ENCODE peak calls at places on chromosomes 1 and 21, in ten cellular contexts. C is amniotic stem cell; D is central memory CD8-positive, alpha-beta T cell; W is fibroblast of the aortic adventitia; M is choroid plexus epithelial cell; N is colonic mucosa; U is ecto neural progenitor cell; S is NCI-H1417; Z is HFF-Myc; O is memory B cell. H is an unnamed sample.
A peak's percentile ranks its signal among the peaks of the same experiment; 100 is the strongest.

GRCh38 chr1:106523448-106523847 is 533.0 kb upstream of the PRMT6 start:
- DNase-seq in D (no peak), N (no peak), O (no peak), Z (no peak), S (no peak), C (no peak), M (no peak), W (no peak), U (peak; percentile 52), H (no peak)

GRCh38 chr1:107454786-107455185 is 313.9 kb downstream of the NTNG1 start:
- DNase-seq in N (no peak), U (no peak), O (no peak), Z (no peak), D (no peak), M (no peak), C (no peak), S (no peak), W (no peak), H (no peak)

GRCh38 chr1:47629201-47629600 is 191.4 kb downstream of the FOXD2 start:
- DNase-seq in C (no peak), N (no peak), U (no peak), W (no peak), D (no peak), O (no peak), Z (no peak), S (no peak), M (no peak), H (no peak)

GRCh38 chr1:177228721-177229088 is 57.9 kb downstream of the BRINP2 start:
- DNase-seq in Z (peak; percentile 19), D (no peak), M (no peak), W (peak; percentile 56), S (no peak), O (no peak), N (no peak), U (no peak), C (no peak), H (peak; percentile 62)

GRCh38 chr1:204692320-204692851 is 6.8 kb upstream of the LRRN2 start:
- DNase-seq in S (no peak), M (no peak), O (no peak), C (no peak), Z (no peak), D (no peak), N (no peak), W (no peak), U (no peak), H (no peak)

GRCh38 chr1:46302091-46303037 is 1.1 kb downstream of the LRRC41 start:
- DNase-seq in Z (no peak), C (no peak), D (peak; percentile 39), U (peak; percentile 79), O (peak; percentile 70), S (peak; percentile 88), M (peak; percentile 70), W (peak; percentile 49), N (peak; percentile 53), H (no peak)

GRCh38 chr1:49728377-49728776 is 295.4 kb downstream of the AGBL4 start:
- DNase-seq in N (no peak), O (no peak), C (no peak), W (no peak), Z (no peak), U (no peak), D (no peak), M (no peak), S (no peak), H (no peak)

GRCh38 chr1:228647523-228648444 is 87.5 kb upstream of the RHOU start:
- DNase-seq in W (peak; percentile 34), O (no peak), N (peak; percentile 76), C (no peak), S (peak; percentile 57), U (peak; percentile 78), M (peak; percentile 57), D (no peak), Z (peak; percentile 48), H (peak; percentile 50)

GRCh38 chr1:225451340-225451739 is 23.5 kb upstream of the LBR start:
- DNase-seq in C (no peak), S (no peak), N (no peak), M (no peak), O (no peak), D (no peak), U (no peak), W (no peak), Z (no peak), H (no peak)

GRCh38 chr1:208848854-208849253 is 604.7 kb upstream of the PLXNA2 start:
- DNase-seq in S (no peak), Z (no peak), D (no peak), O (no peak), N (no peak), W (no peak), U (no peak), M (no peak), C (no peak), H (no peak)

GRCh38 chr1:109993885-109994284 is 9.3 kb downstream of the AHCYL1 start:
- DNase-seq in M (peak; percentile 39), N (peak; percentile 51), W (peak; percentile 68), Z (no peak), S (no peak), O (no peak), U (no peak), C (no peak), D (no peak), H (peak; percentile 56)

GRCh38 chr21:42079008-42079938 is 8.2 kb downstream of the UMODL1 start:
- DNase-seq in O (no peak), S (no peak), N (no peak), U (no peak), W (no peak), D (no peak), Z (no peak), M (no peak), C (no peak), H (no peak)

GRCh38 chr1:199460933-199461332 is 566.6 kb upstream of the NR5A2 start:
- DNase-seq in W (peak; percentile 31), O (no peak), N (no peak), M (peak; percentile 61), Z (no peak), U (no peak), S (no peak), D (no peak), C (no peak), H (no peak)

GRCh38 chr1:39102537-39103320 is 76.6 kb downstream of the NDUFS5 start:
- DNase-seq in O (peak; percentile 36), U (peak; percentile 54), M (peak; percentile 90), S (peak; percentile 58), D (no peak), W (peak; percentile 86), C (no peak), N (peak; percentile 34), Z (peak; percentile 78), H (peak; percentile 82)

GRCh38 chr1:181089777-181090505 is 1.4 kb downstream of the IER5 start:
- DNase-seq in M (peak; percentile 66), S (no peak), O (peak; percentile 74), N (peak; percentile 78), U (peak; percentile 79), Z (no peak), W (peak; percentile 69), D (peak; percentile 78), C (no peak), H (no peak)

GRCh38 chr1:20185834-20186782 is at the start of the genes PLA2G2C and UBXN10:
- DNase-seq in S (peak; percentile 69), O (peak; percentile 43), U (peak; percentile 78), W (no peak), C (no peak), M (no peak), Z (no peak), D (no peak), N (peak; percentile 87), H (no peak)

GRCh38 chr1:180586671-180587155 is 27.9 kb downstream of the OVAAL start:
- DNase-seq in Z (no peak), W (peak; percentile 73), S (peak; percentile 71), O (no peak), N (peak; percentile 66), C (peak; percentile 48), U (peak; percentile 34), M (peak; percentile 79), D (no peak), H (peak; percentile 71)

GRCh38 chr1:53545663-53546408 is 86.6 kb downstream of the DMRTB1 start:
- DNase-seq in Z (no peak), D (no peak), M (no peak), N (no peak), S (no peak), W (no peak), O (no peak), C (no peak), U (no peak), H (peak; percentile 24)

GRCh38 chr1:172270605-172271004 is 149.9 kb upstream of the C1orf105 start:
- DNase-seq in W (peak; percentile 45), Z (no peak), C (no peak), D (no peak), O (no peak), N (no peak), U (no peak), S (no peak), M (peak; percentile 56), H (peak; percentile 39)

GRCh38 chr21:26185021-26185420 is 14.5 kb upstream of the APP start:
- DNase-seq in C (no peak), M (no peak), Z (no peak), D (no peak), N (no peak), W (no peak), U (no peak), S (no peak), O (no peak), H (no peak)

GRCh38 chr1:248821641-248822040 is 4.1 kb downstream of the SH3BP5L start:
- DNase-seq in C (no peak), W (no peak), O (no peak), M (no peak), Z (no peak), S (no peak), N (peak; percentile 9), U (peak; percentile 18), D (no peak), H (no peak)

GRCh38 chr1:151805066-151805820 is at the start of gene LINGO4:
- DNase-seq in W (no peak), C (no peak), D (no peak), M (no peak), O (no peak), U (no peak), S (no peak), Z (no peak), N (no peak), H (no peak)

GRCh38 chr21:17802568-17802967 is 16.6 kb downstream of the C21orf91 start:
- DNase-seq in N (no peak), D (no peak), U (no peak), M (peak; percentile 75), W (no peak), Z (no peak), O (no peak), S (no peak), C (no peak), H (peak; percentile 54)

GRCh38 chr1:25866288-25866687 is 7.0 kb upstream of the AUNIP start:
- DNase-seq in S (no peak), O (no peak), N (no peak), D (no peak), W (no peak), C (no peak), M (no peak), U (no peak), Z (no peak), H (no peak)

GRCh38 chr21:22880573-22880972 is 1882.4 kb downstream of the NCAM2 start:
- DNase-seq in U (no peak), S (no peak), C (no peak), M (peak; percentile 36), D (no peak), Z (no peak), O (no peak), N (no peak), W (no peak), H (no peak)

GRCh38 chr1:182699673-182700350 is 15.4 kb upstream of the RGS8 start:
- DNase-seq in U (peak; percentile 81), O (no peak), C (no peak), Z (no peak), S (no peak), D (no peak), M (no peak), N (no peak), W (peak; percentile 17), H (no peak)

GRCh38 chr1:234887026-234887910 is 241.4 kb downstream of the TOMM20 start:
- DNase-seq in D (no peak), U (no peak), N (no peak), M (peak; percentile 47), Z (no peak), S (no peak), O (no peak), W (peak; percentile 64), C (no peak), H (peak; percentile 82)

GRCh38 chr1:225694151-225694603 is 41.3 kb upstream of the ENAH start:
- DNase-seq in N (peak; percentile 53), C (no peak), W (peak; percentile 98), S (no peak), Z (no peak), O (no peak), D (no peak), U (no peak), M (peak; percentile 78), H (no peak)

H was measured in fibroblast of mammary gland.